ENCODE peak calls at places on chromosomes 13 and 19, in ten cellular contexts. V, C, K, X, Q, O, P, R, G and H are unnamed samples. For H3K4me1, the result is how much of the 10 kb centered on the place peaks cover.

GRCh38 chr19:54158812-54159351 is 639 bp downstream of the LENG1 start:
- DNase-seq in O (peak), V (no peak), Q (no peak), X (no peak), K (no peak), P (no peak), R (no peak), G (no peak), C (no peak), H (peak)

GRCh38 chr19:29372461-29372860 is 153.3 kb upstream of the VSTM2B start:
- DNase-seq in G (no peak), V (no peak), Q (no peak), R (peak), X (no peak), C (peak), O (no peak), K (no peak), P (no peak), H (no peak)

GRCh38 chr19:20661150-20661819 is at the start of gene ZNF626:
- DNase-seq in O (peak), P (peak), V (peak), K (peak), R (peak), X (peak), G (peak), Q (peak), C (peak), H (peak)

GRCh38 chr13:25217023-25217909 is 45.2 kb upstream of the AMER2 start:
- DNase-seq in R (no peak), O (peak), P (no peak), G (no peak), K (no peak), Q (no peak), V (no peak), C (no peak), X (no peak), H (peak)

GRCh38 chr13:59259416-59260000 is 904.2 kb downstream of the DIAPH3 start:
- DNase-seq in R (no peak), Q (no peak), O (no peak), K (no peak), C (no peak), X (no peak), P (no peak), V (no peak), G (no peak), H (no peak)

GRCh38 chr13:20397896-20398295 is 127.8 kb downstream of the CRYL1 start:
- DNase-seq in R (no peak), C (no peak), G (no peak), X (no peak), Q (no peak), P (no peak), O (no peak), K (no peak), V (no peak), H (no peak)

GRCh38 chr13:39892731-39893293 is 237.3 kb downstream of the COG6 start:
- DNase-seq in K (no peak), X (peak), R (no peak), C (no peak), O (no peak), V (no peak), G (no peak), Q (no peak), P (no peak), H (no peak)

GRCh38 chr13:22049384-22049783 is 378.5 kb downstream of the FGF9 start:
- DNase-seq in K (no peak), G (no peak), Q (no peak), P (no peak), V (no peak), O (peak), C (no peak), R (no peak), X (no peak), H (no peak)

GRCh38 chr13:98675837-98676236 is 76.6 kb downstream of the SLC15A1 start:
- DNase-seq in K (no peak), C (no peak), O (no peak), Q (no peak), X (no peak), P (no peak), V (no peak), G (peak), R (no peak), H (no peak)

GRCh38 chr19:49113762-49114629 is at the start of gene LIN7B:
- DNase-seq in X (peak), Q (no peak), V (peak), G (peak), O (peak), C (peak), K (peak), P (peak), R (no peak), H (no peak)

GRCh38 chr13:106348032-106348431 is 187.4 kb downstream of the EFNB2 start:
- DNase-seq in V (no peak), K (no peak), G (no peak), P (no peak), R (no peak), Q (no peak), O (peak), C (no peak), X (no peak), H (peak)

GRCh38 chr13:62906896-62907295 is 1491.2 kb upstream of the PCDH20 start:
- DNase-seq in V (no peak), Q (no peak), R (no peak), P (no peak), K (no peak), G (no peak), O (no peak), C (no peak), X (no peak), H (no peak)

DNA sequence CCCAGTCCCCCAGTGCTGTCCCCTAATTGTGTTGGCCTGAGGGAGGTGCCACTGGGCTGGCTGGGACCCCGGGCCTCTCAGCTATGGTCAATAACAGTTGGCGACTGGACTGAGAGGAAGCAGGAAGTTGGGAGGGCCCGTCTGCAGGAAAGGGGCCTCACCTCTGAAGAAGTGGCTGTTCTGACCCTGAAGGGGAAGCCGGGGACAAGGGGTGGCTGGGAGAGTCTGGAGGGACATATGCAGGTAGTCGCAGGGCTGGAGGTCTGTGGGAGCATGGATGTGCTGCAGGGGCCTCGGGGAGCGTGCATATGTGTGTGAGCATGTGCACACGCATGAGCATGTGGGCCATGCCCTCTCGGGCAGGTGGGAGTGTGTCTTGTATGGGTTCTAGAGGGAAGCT is 5.9 kb downstream of the PKN1 start:
- DNase-seq in R (no peak), O (no peak), X (no peak), Q (no peak), P (no peak), V (no peak), K (no peak), C (no peak), G (no peak), H (no peak)
- H3K27ac ChIP-seq in R (no peak), O (no peak), X (no peak), Q (no peak), P (no peak), V (no peak), K (peak), C (no peak), G (peak), H (no peak)

DNA sequence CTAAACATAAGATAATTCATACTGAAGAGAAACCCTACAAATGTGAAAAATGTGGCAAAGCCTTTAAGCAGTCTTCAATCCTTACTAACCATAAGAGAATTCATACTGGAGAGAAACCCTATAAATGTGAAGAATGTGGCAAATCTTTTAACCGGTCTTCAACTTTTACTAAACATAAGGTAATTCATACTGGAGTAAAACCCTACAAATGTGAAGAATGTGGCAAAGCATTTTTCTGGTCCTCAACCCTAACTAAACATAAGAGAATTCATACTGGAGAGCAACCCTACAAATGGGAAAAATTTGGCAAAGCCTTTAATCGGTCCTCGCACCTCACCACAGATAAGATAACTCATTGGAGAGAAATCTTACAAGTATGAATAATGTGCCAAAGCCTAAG is 40.6 kb downstream of the ZNF254 start:
- DNase-seq in K (no peak), G (no peak), P (no peak), R (no peak), C (no peak), X (no peak), Q (no peak), V (no peak), O (no peak), H (no peak)
- H3K4me1 ChIP-seq in K (under half), G (under half), P (under half), R (under half), C (under half), X (under half), Q (under half), V (under half), O (under half), H (under half)

DNA sequence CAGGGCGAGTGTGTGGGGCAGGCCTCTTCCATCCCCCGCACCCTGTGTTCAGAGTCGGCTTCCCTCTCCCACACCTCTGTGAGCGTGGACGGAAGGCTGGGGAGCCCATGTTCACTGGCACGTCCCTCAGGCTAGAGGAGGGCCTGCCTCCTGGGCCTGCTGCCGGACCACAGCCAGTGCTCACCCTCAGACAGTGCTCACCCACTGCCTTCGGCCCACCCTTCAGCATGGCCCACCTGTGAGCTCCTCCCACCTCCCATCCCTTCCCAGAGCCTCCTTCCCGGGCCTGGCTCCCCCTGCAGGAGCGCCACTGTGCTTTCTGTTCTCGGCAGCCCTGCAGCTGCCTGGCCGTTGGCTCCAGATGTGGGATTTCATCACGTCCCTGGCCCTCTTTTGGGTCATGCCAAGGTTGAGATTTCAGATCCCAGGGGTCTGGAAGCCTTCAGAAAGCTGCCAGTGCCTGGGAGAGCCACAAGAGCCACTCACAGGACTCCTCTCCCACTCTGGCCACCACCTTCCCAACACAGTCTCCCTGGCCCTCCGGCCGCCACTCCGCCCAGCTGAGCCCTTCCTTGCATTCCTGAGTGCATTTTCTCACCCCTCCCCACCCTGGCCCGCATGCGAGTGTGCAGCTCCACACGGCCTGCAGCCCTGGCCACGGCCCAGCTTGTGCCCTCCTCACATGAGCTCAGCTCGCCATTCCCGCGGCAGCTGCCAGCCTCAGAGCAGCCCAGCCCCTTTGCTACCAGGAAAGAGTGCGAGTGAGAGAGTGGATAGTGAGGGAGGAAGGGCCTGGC is 25.3 kb downstream of the CAPN12 start:
- DNase-seq in O (no peak), V (no peak), C (no peak), Q (no peak), X (peak), K (peak), P (peak), R (peak), G (peak), H (no peak)
- H3K27ac ChIP-seq in O (no peak), V (no peak), C (peak), Q (peak), X (peak), K (no peak), P (peak), R (peak), G (peak), H (no peak)

GRCh38 chr19:35944553-35944952 is 8.4 kb downstream of the LRFN3 start:
- DNase-seq in C (no peak), Q (no peak), R (no peak), P (no peak), V (no peak), X (no peak), O (no peak), K (no peak), G (peak), H (no peak)
- H3K4me1 ChIP-seq in C (under half), Q (under half), R (under half), P (under half), V (under half), X (under half), O (under half), K (under half), G (under half), H (under half)

DNA sequence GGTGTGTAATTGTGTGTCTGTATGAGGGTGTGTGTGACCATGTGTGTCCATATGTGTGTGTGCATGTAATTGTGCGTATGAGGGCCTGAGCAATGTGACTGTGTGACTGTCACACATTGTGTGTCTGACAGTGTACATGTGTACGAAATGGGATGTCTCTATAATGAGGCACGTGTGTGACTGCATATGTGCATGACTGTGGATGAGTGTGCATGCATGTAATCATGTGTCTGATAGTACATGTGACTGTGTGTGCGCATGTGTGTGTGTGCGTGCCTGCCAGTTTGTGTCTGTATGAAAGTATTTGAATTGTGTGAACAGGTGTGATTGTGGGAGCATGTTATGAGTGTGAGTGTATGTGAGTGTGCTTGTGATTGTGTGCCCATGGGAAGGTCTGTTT is 2.2 kb upstream of the ACSBG2 start:
- DNase-seq in G (no peak), O (no peak), X (no peak), R (no peak), P (no peak), C (no peak), K (no peak), V (no peak), Q (no peak), H (no peak)
- H3K27ac ChIP-seq in G (no peak), O (no peak), X (no peak), R (no peak), P (no peak), C (no peak), K (no peak), V (no peak), Q (no peak), H (no peak)

GRCh38 chr19:4016486-4016885 is 8.9 kb downstream of the PIAS4 start:
- DNase-seq in G (no peak), C (no peak), Q (no peak), R (no peak), K (no peak), P (no peak), X (no peak), V (no peak), O (no peak), H (no peak)

GRCh38 chr19:4013886-4014540 is 6.5 kb downstream of the PIAS4 start:
- DNase-seq in G (peak), O (no peak), V (no peak), C (no peak), P (no peak), K (no peak), Q (no peak), X (no peak), R (no peak), H (no peak)

GRCh38 chr19:4014541-4015491 is 7.3 kb downstream of the PIAS4 start:
- DNase-seq in O (no peak), P (peak), X (peak), G (peak), V (peak), C (no peak), Q (no peak), R (no peak), K (peak), H (no peak)

GRCh38 chr19:4016903-4017638 is 9.5 kb downstream of the PIAS4 start:
- DNase-seq in O (no peak), X (no peak), K (no peak), V (no peak), G (no peak), Q (no peak), P (no peak), C (no peak), R (no peak), H (no peak)

DNA sequence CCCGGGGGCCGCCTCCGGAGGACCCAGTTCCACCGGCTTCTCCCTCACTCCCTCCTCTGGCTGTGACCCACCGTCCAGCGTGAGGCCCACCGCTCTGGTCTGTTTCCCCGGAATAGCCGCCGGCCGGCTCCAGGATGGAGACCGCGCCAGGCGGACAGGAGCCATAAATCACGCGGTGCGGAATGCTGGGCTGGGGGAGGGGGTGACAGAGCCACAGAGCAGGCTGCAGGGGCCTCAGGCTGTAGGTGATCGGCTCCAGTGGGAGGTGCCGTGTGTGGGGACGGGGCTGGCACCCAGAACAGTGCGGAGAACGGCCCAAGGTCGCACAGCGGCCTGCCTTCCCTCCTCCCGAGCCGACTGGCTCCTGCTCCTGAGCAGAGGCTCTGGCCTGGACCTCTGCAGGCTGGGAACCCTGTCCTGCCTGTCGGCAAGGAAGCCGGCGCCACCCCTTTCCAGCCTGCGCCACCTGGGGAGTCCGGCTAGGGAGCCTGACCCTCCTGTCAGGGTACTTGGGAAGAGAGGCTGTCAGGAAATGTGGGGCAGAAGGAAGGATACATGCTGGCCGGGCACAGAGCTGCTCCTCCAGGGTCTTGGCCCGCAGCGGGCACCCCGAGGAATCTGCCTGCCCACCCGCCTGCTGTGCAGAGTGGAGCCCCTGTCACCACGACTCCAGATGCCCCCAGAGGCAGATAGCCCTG is 8.3 kb downstream of the PIAS4 start:
- DNase-seq in K (no peak), C (peak), O (no peak), R (no peak), V (no peak), G (peak), X (no peak), Q (no peak), P (no peak), H (no peak)
- H3K4me1 ChIP-seq in K (half or more), C (under half), O (under half), R (under half), V (under half), G (under half), X (under half), Q (under half), P (half or more), H (under half)

GRCh38 chr13:48412881-48413351 is at the start of gene LPAR6:
- DNase-seq in X (no peak), V (no peak), K (no peak), Q (no peak), C (peak), O (peak), R (no peak), P (no peak), G (no peak), H (peak)
- H3K27ac ChIP-seq in X (peak), V (peak), K (no peak), Q (peak), C (peak), O (peak), R (peak), P (peak), G (peak), H (peak)

DNA sequence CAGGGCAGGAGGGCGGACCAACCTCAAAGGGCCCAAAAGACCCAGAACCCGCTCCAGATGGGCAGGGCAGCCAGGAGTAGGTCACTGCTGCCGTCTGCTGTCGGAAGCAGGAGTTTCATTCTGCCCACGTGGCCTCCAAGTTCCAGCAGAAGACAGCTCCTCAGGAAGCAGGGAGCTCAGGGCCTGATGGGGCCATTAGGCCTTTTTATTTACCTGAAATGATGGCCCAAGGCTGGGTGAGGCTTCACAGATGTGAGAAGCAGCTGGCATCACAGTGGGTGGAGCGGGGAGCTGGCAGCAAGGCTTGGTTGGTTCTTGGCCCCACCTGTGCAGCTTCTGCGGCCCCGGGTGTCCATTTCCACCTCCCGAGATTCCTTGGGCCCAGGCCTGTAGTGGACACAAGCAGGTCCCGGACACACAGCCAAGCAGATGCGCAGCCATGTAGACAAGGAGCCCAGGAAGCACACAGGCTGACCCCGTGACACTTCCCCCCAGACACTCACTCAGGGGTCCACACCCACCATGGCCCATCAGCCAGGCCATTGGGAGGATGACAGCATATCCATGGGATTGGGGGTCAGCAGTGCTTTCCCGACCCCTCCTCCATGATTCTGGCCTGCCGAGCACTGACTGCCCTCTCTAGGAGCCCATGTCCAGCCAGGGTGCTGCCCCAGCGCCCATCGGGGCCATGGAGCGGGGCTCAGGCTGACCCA is 26.4 kb downstream of the C13orf46 start:
- DNase-seq in G (peak), X (peak), V (no peak), P (peak), R (no peak), K (peak), Q (peak), C (peak), O (peak), H (no peak)
- H3K4me1 ChIP-seq in G (under half), X (under half), V (under half), P (under half), R (under half), K (under half), Q (under half), C (under half), O (under half), H (under half)

GRCh38 chr19:52600639-52601024 is 30.5 kb downstream of the ZNF701 start:
- DNase-seq in X (peak), O (peak), V (no peak), P (peak), R (no peak), C (no peak), G (no peak), Q (no peak), K (no peak), H (no peak)
- H3K27ac ChIP-seq in X (peak), O (peak), V (peak), P (peak), R (no peak), C (peak), G (peak), Q (peak), K (peak), H (no peak)